ENCODE peak calls at places on chromosome 15, in seven cellular contexts. V is A549, Y is IMR-90, W is HCT116, H is GM12878, A is HepG2, K is H1. M is an unnamed sample.

GRCh38 chr15:39239562-39239961 is 341.3 kb upstream of the THBS1 start:
- DNase-seq in V (no peak), Y (peak), W (no peak), H (no peak), A (no peak), K (no peak), M (no peak)

GRCh38 chr15:52146776-52147175 is 34.2 kb upstream of the BCL2L10 start:
- DNase-seq in V (no peak), Y (peak), W (no peak), H (no peak), A (no peak), K (no peak), M (no peak)

GRCh38 chr15:45100884-45101622 is 12.9 kb downstream of the DUOX2 start:
- DNase-seq in V (no peak), Y (no peak), W (no peak), H (no peak), A (no peak), K (no peak), M (no peak)

GRCh38 chr15:85795669-85796305 is 1.1 kb upstream of the KLHL25 start:
- DNase-seq in V (no peak), Y (no peak), W (no peak), H (no peak), A (no peak), K (no peak), M (no peak)

GRCh38 chr15:33994005-33994615 is 25.8 kb downstream of the CHRM5 start:
- DNase-seq in V (no peak), Y (peak), W (peak), H (no peak), A (peak), K (peak), M (no peak)

GRCh38 chr15:101528108-101528916 is 38.8 kb upstream of the PCSK6 start:
- DNase-seq in V (peak), Y (no peak), W (no peak), H (no peak), A (peak), K (peak), M (no peak)

GRCh38 chr15:97995881-97996603 is 35.5 kb downstream of the ARRDC4 start:
- DNase-seq in V (no peak), Y (no peak), W (no peak), H (no peak), A (no peak), K (peak), M (peak)

GRCh38 chr15:51450001-51450400 is 108.5 kb downstream of the GLDN start:
- DNase-seq in V (no peak), Y (no peak), W (peak), H (no peak), A (peak), K (no peak), M (no peak)

GRCh38 chr15:90713081-90713480 is 4.1 kb upstream of the BLM start:
- DNase-seq in V (no peak), Y (no peak), W (no peak), H (no peak), A (no peak), K (no peak), M (no peak)

GRCh38 chr15:43930556-43930955 is 103.8 kb downstream of the WDR76 start:
- DNase-seq in V (no peak), Y (no peak), W (no peak), H (no peak), A (no peak), K (no peak), M (no peak)

GRCh38 chr15:90482124-90483011 is 47.4 kb upstream of the CRTC3 start:
- DNase-seq in V (peak), Y (peak), W (peak), H (no peak), A (peak), K (peak), M (peak)

GRCh38 chr15:101615986-101616848 is 36.0 kb downstream of the TM2D3 start:
- DNase-seq in V (peak), Y (peak), W (peak), H (no peak), A (peak), K (peak), M (peak)

GRCh38 chr15:65847977-65848376 is 21.3 kb upstream of the RAB11A start:
- DNase-seq in V (no peak), Y (no peak), W (no peak), H (no peak), A (no peak), K (no peak), M (no peak)

GRCh38 chr15:50828610-50829206 is 63.2 kb upstream of the SPPL2A start:
- DNase-seq in V (peak), Y (peak), W (peak), H (no peak), A (peak), K (no peak), M (no peak)

GRCh38 chr15:92848852-92849598 is 51.1 kb upstream of the CHD2 start:
- DNase-seq in V (no peak), Y (peak), W (no peak), H (peak), A (no peak), K (no peak), M (peak)

GRCh38 chr15:29420188-29420587 is 150.6 kb upstream of the NSMCE3 start:
- DNase-seq in V (no peak), Y (no peak), W (no peak), H (no peak), A (no peak), K (no peak), M (no peak)

GRCh38 chr15:89090791-89091666 is 2.8 kb downstream of the ABHD2 start:
- DNase-seq in V (no peak), Y (peak), W (no peak), H (no peak), A (no peak), K (no peak), M (no peak)

GRCh38 chr15:31953573-31953972 is 76.7 kb upstream of the CHRNA7 start:
- DNase-seq in V (no peak), Y (no peak), W (no peak), H (no peak), A (no peak), K (no peak), M (no peak)

GRCh38 chr15:67194171-67195114 is 60.0 kb downstream of the AAGAB start:
- DNase-seq in V (no peak), Y (no peak), W (no peak), H (no peak), A (no peak), K (peak), M (no peak)

GRCh38 chr15:80179025-80179759 is 26.4 kb downstream of the FAH start:
- DNase-seq in V (peak), Y (peak), W (no peak), H (no peak), A (no peak), K (no peak), M (no peak)

GRCh38 chr15:96837241-96837970 is 506.9 kb downstream of the NR2F2 start:
- DNase-seq in V (no peak), Y (no peak), W (no peak), H (no peak), A (no peak), K (no peak), M (no peak)

GRCh38 chr15:96838088-96838487 is 507.6 kb downstream of the NR2F2 start:
- DNase-seq in V (no peak), Y (no peak), W (no peak), H (no peak), A (no peak), K (no peak), M (no peak)
- TF ChIP-seq CEBPB in V (no peak), Y (no peak), W (no peak), H (no peak), A (no peak), K (no peak), M (no peak)

DNA sequence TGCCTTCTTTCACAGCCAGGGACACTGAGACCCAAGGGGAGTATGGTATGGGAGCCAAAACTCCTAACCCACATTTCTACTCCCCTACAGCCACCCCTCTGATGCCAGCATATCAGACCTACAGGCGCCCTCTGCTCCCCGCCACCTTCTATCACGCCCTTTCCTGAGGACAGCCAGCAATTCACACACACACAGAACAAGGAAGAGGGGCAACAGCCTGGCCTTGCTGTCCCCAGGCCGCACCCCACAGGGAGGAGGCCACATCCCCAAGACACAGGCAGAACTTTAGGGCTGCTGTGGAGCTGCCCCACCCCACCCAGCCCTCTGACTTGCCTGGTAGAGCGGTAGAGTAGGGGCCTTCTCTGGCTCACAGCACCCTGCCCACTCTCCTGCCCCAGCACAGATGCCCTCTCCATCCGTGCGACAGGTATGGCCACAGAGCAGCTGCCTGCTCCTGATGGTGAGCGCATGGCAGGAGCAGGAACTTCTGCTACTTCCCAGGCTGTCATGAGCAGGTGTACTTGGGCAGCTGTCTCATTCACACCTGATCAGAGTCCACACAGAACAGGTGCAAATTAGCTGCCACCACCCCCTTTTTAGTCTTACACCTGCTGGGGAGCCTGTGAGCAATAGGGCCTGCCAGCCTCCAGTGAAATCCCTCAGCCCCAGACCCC is 33.4 kb downstream of the CCDC33 start:
- DNase-seq in V (no peak), Y (no peak), W (no peak), H (no peak), A (no peak), K (no peak), M (no peak)
- TF ChIP-seq CEBPB in V (no peak), Y (no peak), W (no peak), H (no peak), A (no peak), K (no peak), M (no peak)

DNA sequence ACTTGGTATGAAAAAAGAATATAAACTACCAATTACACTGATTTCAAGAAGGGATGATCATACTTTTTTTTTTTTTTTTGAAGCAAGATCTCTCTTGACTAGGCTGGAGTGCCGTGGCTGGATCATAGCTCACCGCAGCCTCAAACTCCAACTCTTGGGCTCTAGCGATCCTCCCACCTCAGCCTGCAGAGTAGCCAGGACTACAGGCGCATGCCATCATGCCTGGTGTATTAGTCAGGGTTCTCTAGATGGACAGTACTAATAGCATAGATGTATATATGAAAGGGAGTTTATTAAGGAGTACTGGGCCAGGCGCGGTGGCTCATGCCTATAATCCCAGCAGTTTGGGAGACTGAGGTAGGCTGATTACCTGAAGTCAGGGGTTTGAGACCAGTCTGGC is 11.5 kb upstream of the SEC11A start:
- DNase-seq in V (no peak), Y (peak), W (no peak), H (no peak), A (no peak), K (no peak), M (no peak)
- TF ChIP-seq CEBPB in V (no peak), Y (no peak), W (no peak), H (no peak), A (no peak), K (no peak), M (no peak)

GRCh38 chr15:49715701-49716100 is 94.9 kb downstream of the DTWD1 start:
- DNase-seq in V (no peak), Y (no peak), W (no peak), H (no peak), A (no peak), K (no peak), M (no peak)

GRCh38 chr15:49712162-49712561 is 91.3 kb downstream of the DTWD1 start:
- DNase-seq in V (no peak), Y (no peak), W (no peak), H (no peak), A (no peak), K (no peak), M (no peak)

GRCh38 chr15:49709815-49710214 is 89.0 kb downstream of the DTWD1 start:
- DNase-seq in V (no peak), Y (no peak), W (no peak), H (no peak), A (no peak), K (no peak), M (no peak)

GRCh38 chr15:49715213-49715612 is 94.4 kb downstream of the DTWD1 start:
- DNase-seq in V (no peak), Y (no peak), W (no peak), H (no peak), A (no peak), K (no peak), M (no peak)

GRCh38 chr15:49712846-49713450 is 92.1 kb downstream of the DTWD1 start:
- DNase-seq in V (no peak), Y (no peak), W (no peak), H (no peak), A (no peak), K (no peak), M (no peak)
- TF ChIP-seq CEBPB in V (no peak), Y (no peak), W (no peak), H (no peak), A (no peak), K (no peak), M (no peak)

DNA sequence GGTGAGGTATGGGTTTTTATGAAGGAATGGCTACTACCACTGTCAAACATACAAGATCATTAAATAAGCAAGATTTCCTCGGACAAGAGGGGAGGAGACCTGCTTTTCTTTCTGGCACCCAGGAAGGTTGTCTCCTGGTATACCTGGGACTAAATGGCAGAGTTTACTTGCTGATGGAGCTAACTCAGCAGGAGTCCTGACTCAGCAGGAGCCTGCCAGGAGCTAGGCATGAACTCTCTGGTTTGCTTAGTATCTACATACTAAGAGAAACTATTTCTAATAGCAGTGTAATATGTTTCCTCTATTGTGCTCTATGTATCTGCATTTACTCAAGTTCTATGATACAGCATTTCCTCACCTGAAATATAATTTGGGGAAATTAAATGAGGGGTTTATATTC is 404.2 kb downstream of the RSL24D1 start:
- DNase-seq in V (no peak), Y (no peak), W (no peak), H (no peak), A (no peak), K (no peak), M (no peak)
- TF ChIP-seq CEBPB in V (no peak), Y (no peak), W (no peak), H (no peak), A (no peak), K (no peak), M (no peak)

GRCh38 chr15:59540654-59541053 is 70.9 kb upstream of the GCNT3 start:
- DNase-seq in V (no peak), Y (no peak), W (no peak), H (no peak), A (no peak), K (no peak), M (no peak)

GRCh38 chr15:59537384-59537783 is 74.2 kb upstream of the GCNT3 start:
- DNase-seq in V (no peak), Y (no peak), W (no peak), H (no peak), A (no peak), K (no peak), M (no peak)

GRCh38 chr15:59538494-59538893 is 73.1 kb upstream of the GCNT3 start:
- DNase-seq in V (no peak), Y (no peak), W (no peak), H (no peak), A (no peak), K (no peak), M (no peak)

GRCh38 chr15:59541750-59542149 is 69.8 kb upstream of the GCNT3 start:
- DNase-seq in V (no peak), Y (no peak), W (no peak), H (no peak), A (no peak), K (no peak), M (no peak)

DNA sequence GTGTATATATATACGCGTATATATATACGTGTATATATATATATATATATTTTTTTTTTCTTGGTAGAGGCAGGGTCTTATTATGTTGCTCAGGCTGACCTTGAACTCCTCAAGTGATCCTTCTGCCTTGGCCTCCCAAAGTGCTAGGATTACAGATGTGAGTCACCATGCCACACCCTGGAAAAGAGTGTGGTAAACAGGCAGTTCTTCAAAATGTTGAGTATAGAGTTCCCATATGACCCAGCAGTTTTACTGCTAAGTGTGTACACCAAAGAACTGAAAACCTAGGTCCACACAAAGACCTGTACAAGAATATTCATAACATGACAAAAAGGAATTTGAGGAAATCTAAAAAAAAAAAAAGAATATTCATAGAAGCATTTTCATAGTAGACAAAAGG is 71.8 kb upstream of the GCNT3 start:
- DNase-seq in V (no peak), Y (no peak), W (no peak), H (no peak), A (no peak), K (no peak), M (no peak)
- TF ChIP-seq CEBPB in V (no peak), Y (no peak), W (no peak), H (no peak), A (no peak), K (no peak), M (no peak)

GRCh38 chr15:62254137-62254934 is 89.3 kb upstream of the C2CD4B start:
- DNase-seq in V (peak), Y (peak), W (peak), H (no peak), A (peak), K (peak), M (peak)
- TF ChIP-seq CEBPB in V (no peak), Y (no peak), W (no peak), H (no peak), A (no peak), K (no peak), M (no peak)

M was measured in K562.